ENCODE peak calls at places on chromosomes 5 and 9, in six cellular contexts. N is A549, V is H1, I is K562, U is HepG2, P is WTC11. F is an unnamed sample.

GRCh38 chr5:35656721-35657120 is 39.1 kb downstream of the SPEF2 start:
- DNase-seq in N (no peak), I (no peak), P (no peak), V (no peak), U (no peak), F (no peak)

GRCh38 chr5:152686931-152687330 is 281.9 kb upstream of the NMUR2 start:
- DNase-seq in N (no peak), P (peak), I (no peak), U (no peak), V (no peak), F (no peak)

GRCh38 chr9:84738353-84738752 is 68.8 kb downstream of the NTRK2 start:
- DNase-seq in V (no peak), I (no peak), U (no peak), P (no peak), N (no peak), F (no peak)

GRCh38 chr9:84317563-84317962 is 23.0 kb downstream of the SLC28A3 start:
- DNase-seq in P (no peak), I (no peak), N (no peak), U (no peak), V (no peak), F (no peak)

GRCh38 chr5:171418316-171418981 is 998 bp upstream of the FGF18 start:
- DNase-seq in P (peak), I (peak), U (peak), N (peak), V (peak), F (peak)

GRCh38 chr5:41843456-41844112 is 26.6 kb downstream of the OXCT1 start:
- DNase-seq in U (peak), N (peak), V (no peak), I (peak), P (peak), F (peak)

GRCh38 chr5:17748196-17748595 is 113.9 kb downstream of the TAF11L14 start:
- DNase-seq in U (no peak), P (no peak), N (peak), V (no peak), I (no peak), F (no peak)

GRCh38 chr5:65952259-65952658 is 25.9 kb downstream of the ERBIN start:
- DNase-seq in V (no peak), I (no peak), U (no peak), P (no peak), N (no peak), F (no peak)

GRCh38 chr9:101018391-101018990 is 10.0 kb upstream of the PLPPR1 start:
- DNase-seq in N (no peak), V (no peak), P (no peak), U (no peak), I (no peak), F (no peak)

DNA sequence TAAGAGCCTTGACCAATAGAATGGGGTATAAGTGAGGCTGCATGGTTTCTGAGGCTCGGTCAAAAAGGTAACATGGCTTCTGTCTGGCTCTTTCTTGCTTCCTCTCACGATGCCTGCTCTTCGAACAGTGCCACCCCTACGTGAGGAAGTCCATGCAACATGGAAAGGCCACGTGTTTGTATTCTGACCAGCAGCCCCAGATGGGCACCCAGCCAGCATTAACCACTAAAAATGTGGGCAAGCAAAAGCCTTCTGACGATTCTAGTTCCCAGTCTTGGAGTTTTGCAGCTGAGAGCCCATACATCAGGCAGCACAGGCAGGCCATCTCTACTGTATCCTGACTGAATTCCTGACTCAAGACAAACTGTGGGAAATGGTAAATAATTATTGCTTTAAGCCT is 24.2 kb upstream of the NREP start:
- DNase-seq in N (no peak), I (no peak), V (no peak), P (no peak), U (no peak), F (no peak)
- TF ChIP-seq JUN in N (no peak), I (no peak), V (no peak), P (no peak), U (no peak), F (no peak)

DNA sequence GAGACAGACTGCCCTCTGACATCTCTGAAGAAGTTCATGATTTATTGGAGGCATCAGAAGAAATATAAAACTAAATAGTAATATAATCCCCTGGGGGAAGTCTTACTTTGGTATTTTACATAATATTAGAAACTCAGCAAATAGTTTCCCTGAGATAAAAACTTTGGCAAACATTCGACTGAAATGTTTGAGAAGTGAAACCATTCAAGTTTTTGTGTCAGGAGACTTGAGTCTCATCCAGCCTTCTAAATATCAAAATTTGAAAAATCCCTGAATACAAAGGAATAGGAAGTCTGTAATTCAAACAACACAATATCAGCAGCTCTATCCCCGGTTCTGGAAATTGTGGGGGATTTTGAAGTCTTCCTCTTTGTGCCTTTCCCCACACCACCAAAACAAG is 250.4 kb downstream of the ZSWIM6 start:
- DNase-seq in U (no peak), P (no peak), V (no peak), N (no peak), I (no peak), F (peak)
- TF ChIP-seq JUN in U (no peak), P (no peak), V (no peak), N (no peak), I (no peak), F (no peak)

DNA sequence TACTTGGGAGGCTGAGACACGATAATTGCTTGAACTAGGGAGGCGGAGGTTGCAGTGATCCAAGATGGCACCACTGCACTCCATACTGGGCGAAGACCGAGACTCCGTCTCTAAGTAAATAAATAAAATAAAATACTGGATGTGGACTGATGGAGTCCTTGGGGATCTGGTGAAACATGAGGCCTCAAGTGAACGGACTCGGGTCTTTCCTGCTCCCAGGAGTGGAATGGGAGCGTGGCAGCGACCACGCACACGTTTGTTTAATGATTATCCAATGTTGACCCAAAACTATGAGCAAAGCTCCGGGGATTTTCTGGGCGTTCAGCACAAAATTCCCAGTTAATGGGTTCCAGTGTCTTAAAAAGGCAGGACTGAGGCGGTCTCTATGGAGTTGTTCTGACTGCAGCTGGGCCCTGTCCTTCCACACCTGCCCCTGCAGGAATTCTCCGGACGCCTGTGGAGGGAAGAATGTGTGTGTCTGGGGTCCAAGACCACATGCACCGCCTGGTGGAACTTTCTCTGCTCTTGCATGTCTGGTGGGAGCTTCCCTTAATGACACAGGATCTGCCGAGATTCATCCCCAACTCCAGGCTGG is 26.6 kb downstream of the NEK6 start:
- DNase-seq in I (no peak), N (peak), V (no peak), U (peak), P (no peak), F (no peak)
- TF ChIP-seq JUN in I (no peak), N (no peak), V (no peak), U (peak), P (no peak), F (no peak)

GRCh38 chr5:11372191-11372590 is 532.1 kb downstream of the CTNND2 start:
- DNase-seq in V (no peak), I (no peak), P (no peak), N (no peak), U (no peak), F (no peak)
- TF ChIP-seq JUN in V (no peak), I (no peak), P (no peak), N (no peak), U (no peak), F (no peak)

GRCh38 chr9:122158202-122158601 is 1.4 kb downstream of the NDUFA8 start:
- DNase-seq in N (peak), P (peak), V (no peak), U (peak), I (peak), F (peak)
- TF ChIP-seq JUN in N (no peak), P (no peak), V (no peak), U (no peak), I (no peak), F (no peak)

GRCh38 chr5:28707706-28708105 is 1669.3 kb upstream of the CDH9 start:
- DNase-seq in N (no peak), I (no peak), P (no peak), V (no peak), U (no peak), F (no peak)
- TF ChIP-seq JUN in N (no peak), I (no peak), P (no peak), V (no peak), U (no peak), F (no peak)

DNA sequence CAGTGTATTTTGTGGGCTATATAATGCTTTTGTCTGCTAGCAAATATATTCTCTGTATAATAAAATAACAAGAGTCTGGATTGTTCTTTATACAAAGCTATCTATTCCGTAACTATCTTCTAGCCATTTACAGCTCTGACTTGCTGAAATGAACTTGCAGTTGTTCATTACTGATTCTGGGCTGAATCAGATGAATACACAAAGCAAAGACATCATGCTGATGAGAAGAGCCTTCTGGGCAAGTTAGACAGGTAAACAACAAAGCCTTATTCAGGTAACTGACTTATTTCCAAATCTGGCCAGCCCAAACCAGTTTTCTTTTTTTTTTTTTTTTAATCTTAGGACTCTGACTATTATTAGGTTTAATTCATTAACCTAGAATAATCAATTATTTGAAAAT is 255.5 kb downstream of the KIAA0825 start:
- DNase-seq in N (peak), V (no peak), I (no peak), P (no peak), U (no peak), F (no peak)
- TF ChIP-seq JUN in N (no peak), V (no peak), I (no peak), P (no peak), U (no peak), F (no peak)

DNA sequence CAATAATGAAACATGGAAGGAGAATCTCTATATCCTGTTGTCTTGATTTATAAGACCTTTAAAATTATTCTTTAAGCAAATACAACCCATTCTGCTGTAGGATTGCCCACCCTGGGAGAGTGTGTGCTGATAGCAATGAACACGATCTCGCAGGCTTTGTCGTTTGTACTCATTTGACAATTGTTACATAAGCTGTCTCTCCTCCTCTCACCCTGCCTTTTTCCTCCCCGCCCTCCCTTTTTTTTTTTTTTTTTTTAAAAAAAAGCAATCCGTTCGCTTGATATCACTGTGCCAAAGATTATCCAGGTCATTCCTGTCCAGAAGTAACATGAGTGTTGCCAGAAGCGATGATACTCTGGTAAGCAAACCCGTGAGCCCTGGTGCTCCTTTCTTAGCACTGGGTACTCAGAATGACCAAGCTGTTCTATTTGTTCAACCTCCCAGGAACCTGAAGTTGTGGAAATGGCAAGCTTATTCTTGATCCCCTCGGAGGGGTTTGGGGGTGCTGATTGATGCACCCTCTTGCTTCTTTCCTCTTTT is 82.7 kb upstream of the CTSL start:
- DNase-seq in U (no peak), N (no peak), V (no peak), I (no peak), P (no peak), F (no peak)
- TF ChIP-seq JUN in U (no peak), N (no peak), V (no peak), I (no peak), P (no peak), F (no peak)

DNA sequence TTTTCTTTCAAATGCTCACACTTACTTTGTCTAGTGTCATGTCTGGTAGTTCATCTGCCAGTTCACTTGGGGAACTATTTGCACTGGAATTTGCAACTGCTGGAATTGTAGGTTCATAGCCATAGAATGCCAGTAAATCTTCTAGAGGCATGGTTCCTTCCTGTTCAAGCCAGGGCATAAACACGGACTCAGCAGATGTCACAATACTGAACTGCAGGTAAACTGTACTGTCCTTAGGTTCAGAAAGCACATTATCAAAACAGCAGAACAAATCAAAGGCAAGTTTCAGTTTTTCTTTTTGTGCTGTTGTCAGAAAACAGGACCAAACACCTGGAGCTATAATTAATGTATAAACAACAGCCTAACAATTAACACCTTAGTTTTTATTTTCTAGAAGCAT is 13.1 kb downstream of the MIER3 start:
- DNase-seq in U (no peak), V (no peak), N (no peak), P (no peak), I (no peak), F (no peak)
- TF ChIP-seq JUN in U (no peak), V (no peak), N (no peak), P (no peak), I (no peak), F (no peak)

F was measured in endothelial cell of umbilical vein.